ENCODE peak calls at places on chromosomes 2 and 18, in five cellular contexts. One of them, this sample, is unnamed.

GRCh38 chr2:46309052-46309953 is 12.1 kb downstream of the EPAS1 start:
- DNase-seq in ovary: no peak
- DNase-seq in fibroblast of lung: no peak
- DNase-seq in neural progenitor cell: no peak
- DNase-seq in body of pancreas: no peak
- DNase-seq in this sample: no peak

GRCh38 chr2:20186078-20186854 is 38.7 kb downstream of the SDC1 start:
- DNase-seq in fibroblast of lung: no peak
- DNase-seq in neural progenitor cell: no peak
- DNase-seq in body of pancreas: peak; percentile 39
- DNase-seq in ovary: no peak
- DNase-seq in this sample: no peak

GRCh38 chr18:53152478-53152877 is 812.5 kb downstream of the DCC start:
- DNase-seq in body of pancreas: no peak
- DNase-seq in ovary: no peak
- DNase-seq in neural progenitor cell: peak; percentile 67
- DNase-seq in fibroblast of lung: no peak
- DNase-seq in this sample: no peak

GRCh38 chr2:99421469-99421868 is 68.3 kb downstream of the REV1 start:
- DNase-seq in ovary: no peak
- DNase-seq in neural progenitor cell: no peak
- DNase-seq in fibroblast of lung: peak; percentile 65
- DNase-seq in body of pancreas: no peak
- DNase-seq in this sample: no peak

GRCh38 chr18:54713386-54713785 is 114.9 kb upstream of the RAB27B start:
- DNase-seq in ovary: no peak
- DNase-seq in body of pancreas: no peak
- DNase-seq in neural progenitor cell: no peak
- DNase-seq in fibroblast of lung: no peak
- DNase-seq in this sample: no peak

GRCh38 chr2:197037863-197038398 is 111.4 kb upstream of the PGAP1 start:
- DNase-seq in ovary: no peak
- DNase-seq in body of pancreas: no peak
- DNase-seq in fibroblast of lung: no peak
- DNase-seq in neural progenitor cell: no peak
- DNase-seq in this sample: no peak

GRCh38 chr2:187689372-187689771 is 135.1 kb upstream of the TFPI start:
- DNase-seq in body of pancreas: no peak
- DNase-seq in fibroblast of lung: peak; percentile 55
- DNase-seq in ovary: no peak
- DNase-seq in neural progenitor cell: no peak
- DNase-seq in this sample: no peak

GRCh38 chr18:27413495-27414401 is 228.6 kb upstream of the CHST9 start:
- DNase-seq in body of pancreas: no peak
- DNase-seq in fibroblast of lung: peak; percentile 15
- DNase-seq in ovary: no peak
- DNase-seq in neural progenitor cell: no peak
- DNase-seq in this sample: no peak

GRCh38 chr2:58660046-58660445 is 418.9 kb upstream of the FANCL start:
- DNase-seq in ovary: no peak
- DNase-seq in body of pancreas: no peak
- DNase-seq in neural progenitor cell: no peak
- DNase-seq in fibroblast of lung: no peak
- DNase-seq in this sample: no peak

GRCh38 chr2:109382236-109382930 is 231.4 kb downstream of the SEPTIN10 start:
- DNase-seq in ovary: peak; percentile 1
- DNase-seq in neural progenitor cell: no peak
- DNase-seq in body of pancreas: no peak
- DNase-seq in fibroblast of lung: no peak
- DNase-seq in this sample: no peak

GRCh38 chr2:12106440-12107080 is 360.1 kb downstream of the LPIN1 start:
- DNase-seq in ovary: no peak
- DNase-seq in neural progenitor cell: no peak
- DNase-seq in body of pancreas: peak; percentile 17
- DNase-seq in fibroblast of lung: peak; percentile 99
- DNase-seq in this sample: no peak

GRCh38 chr18:36578871-36579270 is 249.9 kb downstream of the TPGS2 start:
- DNase-seq in fibroblast of lung: peak; percentile 59
- DNase-seq in body of pancreas: no peak
- DNase-seq in neural progenitor cell: no peak
- DNase-seq in ovary: no peak
- DNase-seq in this sample: no peak

GRCh38 chr2:228527481-228527880 is 346.0 kb upstream of the SPHKAP start:
- DNase-seq in fibroblast of lung: no peak
- DNase-seq in body of pancreas: no peak
- DNase-seq in ovary: no peak
- DNase-seq in neural progenitor cell: no peak
- DNase-seq in this sample: no peak

GRCh38 chr2:64817453-64817852 is 163.7 kb upstream of the SERTAD2 start:
- DNase-seq in neural progenitor cell: no peak
- DNase-seq in body of pancreas: no peak
- DNase-seq in fibroblast of lung: no peak
- DNase-seq in ovary: no peak
- DNase-seq in this sample: no peak

GRCh38 chr18:37481491-37481890 is 84.1 kb downstream of the CELF4 start:
- DNase-seq in neural progenitor cell: no peak
- DNase-seq in body of pancreas: no peak
- DNase-seq in ovary: no peak
- DNase-seq in fibroblast of lung: no peak
- DNase-seq in this sample: no peak

GRCh38 chr2:179703702-179704101 is 157.7 kb downstream of the ZNF385B start:
- DNase-seq in body of pancreas: no peak
- DNase-seq in ovary: no peak
- DNase-seq in neural progenitor cell: no peak
- DNase-seq in fibroblast of lung: no peak
- DNase-seq in this sample: no peak

GRCh38 chr2:235001237-235002133 is 49.7 kb downstream of the SH3BP4 start:
- DNase-seq in fibroblast of lung: peak; percentile 29
- DNase-seq in ovary: no peak
- DNase-seq in body of pancreas: no peak
- DNase-seq in neural progenitor cell: no peak
- DNase-seq in this sample: no peak

GRCh38 chr2:38546585-38546984 is 56.1 kb downstream of the HNRNPLL start:
- DNase-seq in ovary: no peak
- DNase-seq in fibroblast of lung: no peak
- DNase-seq in body of pancreas: no peak
- DNase-seq in neural progenitor cell: no peak
- DNase-seq in this sample: no peak

GRCh38 chr2:164562666-164563065 is 58.6 kb downstream of the GRB14 start:
- DNase-seq in body of pancreas: no peak
- DNase-seq in fibroblast of lung: no peak
- DNase-seq in neural progenitor cell: no peak
- DNase-seq in ovary: no peak
- DNase-seq in this sample: no peak

GRCh38 chr2:35538796-35539195 is 816.8 kb upstream of the CRIM1 start:
- DNase-seq in ovary: no peak
- DNase-seq in body of pancreas: no peak
- DNase-seq in fibroblast of lung: no peak
- DNase-seq in neural progenitor cell: no peak
- DNase-seq in this sample: no peak

GRCh38 chr2:241356871-241357260 is 781 bp downstream of the FARP2 start:
- DNase-seq in body of pancreas: no peak
- DNase-seq in ovary: no peak
- DNase-seq in fibroblast of lung: no peak
- DNase-seq in neural progenitor cell: no peak
- DNase-seq in this sample: no peak

GRCh38 chr18:12637901-12638633 is 19.8 kb downstream of the SPIRE1 start:
- DNase-seq in fibroblast of lung: no peak
- DNase-seq in body of pancreas: no peak
- DNase-seq in neural progenitor cell: no peak
- DNase-seq in ovary: no peak
- DNase-seq in this sample: no peak

GRCh38 chr2:159879061-159879604 is 81.1 kb upstream of the CD302 start:
- DNase-seq in neural progenitor cell: no peak
- DNase-seq in fibroblast of lung: peak; percentile 73
- DNase-seq in body of pancreas: no peak
- DNase-seq in ovary: peak; percentile 29
- DNase-seq in this sample: no peak

DNA sequence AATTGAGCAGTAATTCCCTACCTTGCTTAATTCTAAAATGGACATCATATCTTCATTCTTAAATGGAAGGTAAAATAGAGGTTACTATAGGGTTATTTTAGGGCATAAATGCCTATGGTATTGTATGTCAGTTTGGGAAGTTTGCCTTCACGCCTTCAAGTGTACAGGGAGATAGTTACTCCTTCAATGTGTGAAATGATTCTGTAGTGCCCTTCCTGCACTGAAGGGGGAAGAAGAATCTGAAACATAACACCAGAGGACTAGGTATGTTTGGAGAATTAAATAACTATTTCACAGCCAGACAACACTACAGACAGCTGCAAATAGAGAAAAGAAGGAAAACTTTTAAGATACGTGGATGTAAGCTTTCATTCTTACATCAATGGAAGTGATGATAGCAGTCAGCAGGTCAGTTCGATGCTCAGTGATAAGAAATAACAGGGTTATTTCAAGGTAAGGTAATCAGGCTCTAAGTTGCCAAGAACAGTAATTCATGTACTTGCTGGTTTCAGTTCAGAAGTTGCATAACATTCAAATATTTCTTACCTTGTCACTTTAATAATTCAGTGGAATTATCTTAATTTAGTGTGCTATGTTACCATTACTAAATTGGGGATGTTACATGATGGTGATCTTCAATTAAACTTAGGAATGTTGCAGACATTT is 4.0 kb downstream of the PKP4 start:
- DNase-seq in ovary: no peak
- DNase-seq in body of pancreas: no peak
- DNase-seq in fibroblast of lung: no peak
- DNase-seq in neural progenitor cell: no peak
- DNase-seq in this sample: no peak
- TF ChIP-seq CTCF in ovary: no peak
- TF ChIP-seq CTCF in body of pancreas: no peak
- TF ChIP-seq CTCF in fibroblast of lung: no peak
- TF ChIP-seq CTCF in neural progenitor cell: no peak
- TF ChIP-seq CTCF in this sample: peak; percentile 13

GRCh38 chr18:48667276-48668254 is 128.7 kb downstream of the CTIF start:
- DNase-seq in neural progenitor cell: peak; percentile 59
- DNase-seq in ovary: no peak
- DNase-seq in fibroblast of lung: no peak
- DNase-seq in body of pancreas: no peak
- DNase-seq in this sample: peak; percentile 58
- TF ChIP-seq CTCF in neural progenitor cell: peak; percentile 52
- TF ChIP-seq CTCF in ovary: no peak
- TF ChIP-seq CTCF in fibroblast of lung: peak; percentile 40
- TF ChIP-seq CTCF in body of pancreas: no peak
- TF ChIP-seq CTCF in this sample: peak; percentile 67

GRCh38 chr2:112482309-112483046 is 522 bp downstream of the TTL start:
- DNase-seq in ovary: peak; percentile 15
- DNase-seq in neural progenitor cell: peak; percentile 61
- DNase-seq in fibroblast of lung: peak; percentile 47
- DNase-seq in body of pancreas: peak; percentile 25
- DNase-seq in this sample: peak; percentile 50

GRCh38 chr2:112483047-112483473 is 1.1 kb downstream of the TTL start:
- DNase-seq in neural progenitor cell: peak; percentile 32
- DNase-seq in body of pancreas: no peak
- DNase-seq in fibroblast of lung: peak; percentile 60
- DNase-seq in ovary: no peak
- DNase-seq in this sample: peak; percentile 42

GRCh38 chr2:112481528-112482228 is at the start of gene TTL:
- DNase-seq in body of pancreas: peak; percentile 67
- DNase-seq in fibroblast of lung: peak; percentile 49
- DNase-seq in ovary: peak; percentile 59
- DNase-seq in neural progenitor cell: peak; percentile 91
- DNase-seq in this sample: peak; percentile 75

GRCh38 chr2:112480540-112481049 is 1.4 kb upstream of the TTL start:
- DNase-seq in neural progenitor cell: peak; percentile 22
- DNase-seq in fibroblast of lung: no peak
- DNase-seq in body of pancreas: no peak
- DNase-seq in ovary: no peak
- DNase-seq in this sample: no peak

GRCh38 chr2:112481050-112481527 is 867 bp upstream of the TTL start:
- DNase-seq in fibroblast of lung: peak; percentile 77
- DNase-seq in neural progenitor cell: peak; percentile 90
- DNase-seq in ovary: peak; percentile 68
- DNase-seq in body of pancreas: peak; percentile 82
- DNase-seq in this sample: peak; percentile 89
- TF ChIP-seq CTCF in fibroblast of lung: peak; percentile 79
- TF ChIP-seq CTCF in neural progenitor cell: peak; percentile 66
- TF ChIP-seq CTCF in ovary: peak; percentile 39
- TF ChIP-seq CTCF in body of pancreas: peak; percentile 76
- TF ChIP-seq CTCF in this sample: no peak

GRCh38 chr2:138718405-138718804 is 61.8 kb downstream of the NXPH2 start:
- DNase-seq in neural progenitor cell: no peak
- DNase-seq in fibroblast of lung: no peak
- DNase-seq in ovary: no peak
- DNase-seq in body of pancreas: no peak
- DNase-seq in this sample: no peak

GRCh38 chr2:138712212-138712979 is 67.8 kb downstream of the NXPH2 start:
- DNase-seq in ovary: no peak
- DNase-seq in neural progenitor cell: no peak
- DNase-seq in body of pancreas: no peak
- DNase-seq in fibroblast of lung: peak; percentile 42
- DNase-seq in this sample: no peak

GRCh38 chr2:138713069-138713496 is 67.1 kb downstream of the NXPH2 start:
- DNase-seq in fibroblast of lung: no peak
- DNase-seq in neural progenitor cell: no peak
- DNase-seq in ovary: no peak
- DNase-seq in body of pancreas: no peak
- DNase-seq in this sample: no peak

GRCh38 chr2:138713509-138713908 is 66.7 kb downstream of the NXPH2 start:
- DNase-seq in body of pancreas: no peak
- DNase-seq in neural progenitor cell: no peak
- DNase-seq in ovary: no peak
- DNase-seq in fibroblast of lung: no peak
- DNase-seq in this sample: no peak

DNA sequence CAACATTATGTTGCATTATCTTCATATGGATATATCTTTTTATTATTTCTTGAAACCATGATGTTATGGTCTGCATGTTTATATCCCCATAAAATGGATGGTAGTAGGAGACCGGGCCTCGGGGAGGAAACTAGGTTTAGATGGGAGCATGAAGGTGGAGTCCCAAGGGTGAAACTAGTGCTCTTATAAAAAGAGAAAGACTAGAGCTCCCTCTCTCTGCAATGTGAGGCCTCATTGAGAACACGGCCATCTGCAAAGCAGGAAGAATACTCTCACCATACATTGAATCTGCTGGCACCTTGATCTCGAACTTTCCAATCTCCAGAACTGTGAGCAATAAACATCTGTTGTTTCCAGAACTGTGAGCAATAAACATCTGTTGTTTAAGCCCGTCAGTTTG is 64.0 kb downstream of the NXPH2 start:
- DNase-seq in fibroblast of lung: no peak
- DNase-seq in body of pancreas: no peak
- DNase-seq in neural progenitor cell: no peak
- DNase-seq in ovary: no peak
- DNase-seq in this sample: no peak
- TF ChIP-seq CTCF in fibroblast of lung: peak; percentile 22
- TF ChIP-seq CTCF in body of pancreas: no peak
- TF ChIP-seq CTCF in neural progenitor cell: peak; percentile 29
- TF ChIP-seq CTCF in ovary: no peak
- TF ChIP-seq CTCF in this sample: no peak

DNA sequence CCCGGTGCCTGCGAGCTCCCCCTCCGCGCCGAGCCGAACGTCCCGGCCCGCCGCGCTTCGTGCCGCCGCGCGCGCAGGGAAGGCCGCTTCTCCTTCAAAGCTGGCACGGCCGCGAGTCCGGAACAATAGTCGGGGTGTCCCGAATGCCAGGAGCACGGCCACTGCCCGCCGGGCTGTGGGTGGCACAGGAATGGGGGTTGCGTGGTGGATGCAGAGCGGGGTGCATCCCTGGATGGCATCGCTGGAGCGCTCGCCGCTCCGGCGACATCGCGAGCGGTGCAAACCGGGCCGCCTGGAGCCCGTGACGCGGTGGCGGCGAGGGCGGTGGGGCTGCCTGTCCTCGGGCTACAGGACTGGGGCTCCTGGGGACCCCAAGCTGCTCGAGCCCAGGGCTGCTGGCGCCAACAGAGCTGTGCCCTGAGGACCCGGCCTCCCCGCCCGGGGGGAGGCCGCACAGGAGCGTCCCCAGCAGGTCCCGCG is 1.1 kb upstream of the SATB2 start:
- DNase-seq in fibroblast of lung: no peak
- DNase-seq in ovary: no peak
- DNase-seq in neural progenitor cell: no peak
- DNase-seq in body of pancreas: peak; percentile 43
- DNase-seq in this sample: no peak
- TF ChIP-seq CTCF in fibroblast of lung: no peak
- TF ChIP-seq CTCF in ovary: no peak
- TF ChIP-seq CTCF in neural progenitor cell: no peak
- TF ChIP-seq CTCF in body of pancreas: no peak
- TF ChIP-seq CTCF in this sample: no peak